ENCODE peak calls at places on chromosomes 11 and 22, in six cellular contexts. One of them, this sample, is unnamed.
A peak's percentile ranks its signal among the peaks of the same experiment; 100 is the strongest.

GRCh38 chr11:9092846-9093778 is 1.7 kb upstream of the SCUBE2 start:
- DNase-seq in SK-N-SH: peak; percentile 58
- DNase-seq in MM.1S: no peak
- DNase-seq in PC-3: peak; percentile 16
- DNase-seq in GM23248: peak; percentile 21
- DNase-seq in HCT116: no peak
- DNase-seq in this sample: no peak

GRCh38 chr11:1507381-1508140 is 21.0 kb upstream of the MOB2 start:
- DNase-seq in SK-N-SH: no peak
- DNase-seq in MM.1S: no peak
- DNase-seq in PC-3: no peak
- DNase-seq in GM23248: no peak
- DNase-seq in HCT116: no peak
- DNase-seq in this sample: no peak

GRCh38 chr11:12222099-12222751 is 111.8 kb downstream of the MICAL2 start:
- DNase-seq in SK-N-SH: no peak
- DNase-seq in MM.1S: no peak
- DNase-seq in PC-3: no peak
- DNase-seq in GM23248: no peak
- DNase-seq in HCT116: no peak
- DNase-seq in this sample: no peak

GRCh38 chr11:71987521-71987920 is 11.2 kb upstream of the IL18BP start:
- DNase-seq in SK-N-SH: no peak
- DNase-seq in MM.1S: no peak
- DNase-seq in PC-3: no peak
- DNase-seq in GM23248: no peak
- DNase-seq in HCT116: no peak
- DNase-seq in this sample: no peak

GRCh38 chr22:41762980-41763779 is 37.3 kb upstream of the CCDC134 start:
- DNase-seq in SK-N-SH: no peak
- DNase-seq in MM.1S: peak; percentile 61
- DNase-seq in PC-3: peak; percentile 5
- DNase-seq in GM23248: no peak
- DNase-seq in HCT116: peak; percentile 28
- DNase-seq in this sample: peak; percentile 91

GRCh38 chr11:19345519-19345847 is 104.7 kb upstream of the E2F8 start:
- DNase-seq in SK-N-SH: peak; percentile 81
- DNase-seq in MM.1S: peak; percentile 77
- DNase-seq in PC-3: no peak
- DNase-seq in GM23248: peak; percentile 64
- DNase-seq in HCT116: no peak
- DNase-seq in this sample: peak; percentile 75

GRCh38 chr11:64687204-64687603 is 35.8 kb downstream of the NRXN2 start:
- DNase-seq in SK-N-SH: no peak
- DNase-seq in MM.1S: no peak
- DNase-seq in PC-3: no peak
- DNase-seq in GM23248: no peak
- DNase-seq in HCT116: no peak
- DNase-seq in this sample: no peak

GRCh38 chr22:41094036-41094435 is 1.6 kb downstream of the EP300 start:
- DNase-seq in SK-N-SH: peak; percentile 10
- DNase-seq in MM.1S: peak; percentile 27
- DNase-seq in PC-3: peak; percentile 31
- DNase-seq in GM23248: peak; percentile 65
- DNase-seq in HCT116: no peak
- DNase-seq in this sample: peak; percentile 54

GRCh38 chr22:22391543-22391942 is 117.0 kb downstream of the ZNF280B start:
- DNase-seq in SK-N-SH: no peak
- DNase-seq in MM.1S: no peak
- DNase-seq in PC-3: no peak
- DNase-seq in GM23248: no peak
- DNase-seq in HCT116: no peak
- DNase-seq in this sample: no peak

GRCh38 chr11:76836613-76837291 is 24.0 kb upstream of the ACER3 start:
- DNase-seq in SK-N-SH: no peak
- DNase-seq in MM.1S: no peak
- DNase-seq in PC-3: no peak
- DNase-seq in GM23248: no peak
- DNase-seq in HCT116: no peak
- DNase-seq in this sample: no peak

GRCh38 chr11:38476808-38477565 is 1879.0 kb upstream of the RAG2 start:
- DNase-seq in SK-N-SH: no peak
- DNase-seq in MM.1S: no peak
- DNase-seq in PC-3: peak; percentile 67
- DNase-seq in GM23248: no peak
- DNase-seq in HCT116: no peak
- DNase-seq in this sample: no peak

GRCh38 chr11:115215694-115216615 is 288.3 kb downstream of the CADM1 start:
- DNase-seq in SK-N-SH: no peak
- DNase-seq in MM.1S: no peak
- DNase-seq in PC-3: no peak
- DNase-seq in GM23248: peak; percentile 19
- DNase-seq in HCT116: no peak
- DNase-seq in this sample: peak; percentile 42

GRCh38 chr22:42623301-42623751 is 8.6 kb upstream of the POLDIP3 start:
- DNase-seq in SK-N-SH: no peak
- DNase-seq in MM.1S: peak; percentile 70
- DNase-seq in PC-3: no peak
- DNase-seq in GM23248: no peak
- DNase-seq in HCT116: no peak
- DNase-seq in this sample: no peak

GRCh38 chr11:79199729-79200354 is 241.0 kb downstream of the TENM4 start:
- DNase-seq in SK-N-SH: no peak
- DNase-seq in MM.1S: no peak
- DNase-seq in PC-3: no peak
- DNase-seq in GM23248: no peak
- DNase-seq in HCT116: no peak
- DNase-seq in this sample: no peak

GRCh38 chr11:16777576-16777975 is 39.1 kb downstream of the C11orf58 start:
- DNase-seq in SK-N-SH: no peak
- DNase-seq in MM.1S: no peak
- DNase-seq in PC-3: no peak
- DNase-seq in GM23248: no peak
- DNase-seq in HCT116: no peak
- DNase-seq in this sample: no peak

GRCh38 chr22:38046070-38046748 is 11.0 kb upstream of the PICK1 start:
- DNase-seq in SK-N-SH: no peak
- DNase-seq in MM.1S: no peak
- DNase-seq in PC-3: no peak
- DNase-seq in GM23248: no peak
- DNase-seq in HCT116: no peak
- DNase-seq in this sample: peak; percentile 70

GRCh38 chr11:102620179-102620578 is 5.0 kb downstream of the MMP20 start:
- DNase-seq in SK-N-SH: no peak
- DNase-seq in MM.1S: no peak
- DNase-seq in PC-3: no peak
- DNase-seq in GM23248: no peak
- DNase-seq in HCT116: no peak
- DNase-seq in this sample: no peak

GRCh38 chr11:64355078-64355940 is 3.7 kb upstream of the RPS6KA4 start:
- DNase-seq in SK-N-SH: peak; percentile 89
- DNase-seq in MM.1S: no peak
- DNase-seq in PC-3: peak; percentile 94
- DNase-seq in GM23248: peak; percentile 93
- DNase-seq in HCT116: peak; percentile 60
- DNase-seq in this sample: peak; percentile 83

GRCh38 chr11:45921561-45922424 is 663 bp upstream of the LARGE2 start:
- DNase-seq in SK-N-SH: peak; percentile 60
- DNase-seq in MM.1S: peak; percentile 75
- DNase-seq in PC-3: peak; percentile 53
- DNase-seq in GM23248: no peak
- DNase-seq in HCT116: no peak
- DNase-seq in this sample: peak; percentile 88

GRCh38 chr11:69385832-69386415 is 92.0 kb downstream of the MYEOV start:
- DNase-seq in SK-N-SH: no peak
- DNase-seq in MM.1S: no peak
- DNase-seq in PC-3: no peak
- DNase-seq in GM23248: no peak
- DNase-seq in HCT116: no peak
- DNase-seq in this sample: no peak

GRCh38 chr22:44229331-44229730 is 48.6 kb downstream of the PARVG start:
- DNase-seq in SK-N-SH: no peak
- DNase-seq in MM.1S: no peak
- DNase-seq in PC-3: no peak
- DNase-seq in GM23248: no peak
- DNase-seq in HCT116: no peak
- DNase-seq in this sample: no peak

GRCh38 chr11:12070446-12071267 is 39.7 kb upstream of the MICAL2 start:
- DNase-seq in SK-N-SH: no peak
- DNase-seq in MM.1S: no peak
- DNase-seq in PC-3: no peak
- DNase-seq in GM23248: no peak
- DNase-seq in HCT116: no peak
- DNase-seq in this sample: no peak

GRCh38 chr11:67416416-67417335 is 1.2 kb downstream of the CARNS1 start:
- DNase-seq in SK-N-SH: no peak
- DNase-seq in MM.1S: no peak
- DNase-seq in PC-3: peak; percentile 34
- DNase-seq in GM23248: peak; percentile 37
- DNase-seq in HCT116: no peak
- DNase-seq in this sample: no peak

GRCh38 chr11:96763244-96763643 is 373.4 kb downstream of the JRKL start:
- DNase-seq in SK-N-SH: no peak
- DNase-seq in MM.1S: no peak
- DNase-seq in PC-3: no peak
- DNase-seq in GM23248: no peak
- DNase-seq in HCT116: no peak
- DNase-seq in this sample: no peak

GRCh38 chr22:46280999-46281623 is 13.3 kb downstream of the TTC38 start:
- DNase-seq in SK-N-SH: no peak
- DNase-seq in MM.1S: no peak
- DNase-seq in PC-3: no peak
- DNase-seq in GM23248: no peak
- DNase-seq in HCT116: no peak
- DNase-seq in this sample: no peak

GRCh38 chr11:63020671-63021255 is 5.1 kb upstream of the SLC22A8 start:
- DNase-seq in SK-N-SH: peak; percentile 45
- DNase-seq in MM.1S: peak; percentile 10
- DNase-seq in PC-3: peak; percentile 12
- DNase-seq in GM23248: no peak
- DNase-seq in HCT116: peak; percentile 56
- DNase-seq in this sample: peak; percentile 58

GRCh38 chr11:132632641-132633124 is 899.6 kb downstream of the OPCML start:
- DNase-seq in SK-N-SH: peak; percentile 39
- DNase-seq in MM.1S: no peak
- DNase-seq in PC-3: peak; percentile 65
- DNase-seq in GM23248: peak; percentile 98
- DNase-seq in HCT116: no peak
- DNase-seq in this sample: no peak

GRCh38 chr22:48489551-48490512 is 1337.8 kb downstream of the BRD1 start:
- DNase-seq in SK-N-SH: peak; percentile 48
- DNase-seq in MM.1S: peak; percentile 34
- DNase-seq in PC-3: no peak
- DNase-seq in GM23248: peak; percentile 55
- DNase-seq in HCT116: no peak
- DNase-seq in this sample: peak; percentile 64

GRCh38 chr11:107857550-107858216 is 904 bp downstream of the SLC35F2 start:
- DNase-seq in SK-N-SH: no peak
- DNase-seq in MM.1S: peak; percentile 36
- DNase-seq in PC-3: no peak
- DNase-seq in GM23248: peak; percentile 34
- DNase-seq in HCT116: no peak
- DNase-seq in this sample: no peak
- H3K4me2 ChIP-seq in SK-N-SH: peak overlapping the region; percentile 97
- H3K4me2 ChIP-seq in MM.1S: peak overlapping the region; percentile 94
- H3K4me2 ChIP-seq in PC-3: peak overlapping the region; percentile 79
- H3K4me2 ChIP-seq in GM23248: peak overlapping the region; percentile 82
- H3K4me2 ChIP-seq in HCT116: peak overlapping the region; percentile 99
- H3K4me2 ChIP-seq in this sample: peak overlapping the region; percentile 93

GRCh38 chr11:130042093-130042591 is 27.6 kb upstream of the APLP2 start:
- DNase-seq in SK-N-SH: no peak
- DNase-seq in MM.1S: no peak
- DNase-seq in PC-3: peak; percentile 97
- DNase-seq in GM23248: peak; percentile 95
- DNase-seq in HCT116: no peak
- DNase-seq in this sample: no peak
- H3K9ac ChIP-seq in SK-N-SH: no peak overlapping the region
- H3K9ac ChIP-seq in MM.1S: no peak overlapping the region
- H3K9ac ChIP-seq in PC-3: peak overlapping the region; percentile 42
- H3K9ac ChIP-seq in GM23248: peak overlapping the region; percentile 39
- H3K9ac ChIP-seq in HCT116: no peak overlapping the region
- H3K9ac ChIP-seq in this sample: no peak overlapping the region

GRCh38 chr11:10990160-10990559 is 132.3 kb upstream of the ZBED5 start:
- DNase-seq in SK-N-SH: no peak
- DNase-seq in MM.1S: no peak
- DNase-seq in PC-3: no peak
- DNase-seq in GM23248: peak; percentile 23
- DNase-seq in HCT116: no peak
- DNase-seq in this sample: no peak
- TF ChIP-seq EZH2phosphoT487 in SK-N-SH: no peak
- TF ChIP-seq EZH2phosphoT487 in MM.1S: no peak
- TF ChIP-seq EZH2phosphoT487 in PC-3: no peak
- TF ChIP-seq EZH2phosphoT487 in GM23248: no peak
- TF ChIP-seq EZH2phosphoT487 in HCT116: no peak
- TF ChIP-seq EZH2phosphoT487 in this sample: no peak

GRCh38 chr22:31038686-31039085 is 42.4 kb upstream of the SMTN start:
- DNase-seq in SK-N-SH: no peak
- DNase-seq in MM.1S: no peak
- DNase-seq in PC-3: no peak
- DNase-seq in GM23248: no peak
- DNase-seq in HCT116: no peak
- DNase-seq in this sample: no peak

GRCh38 chr22:31040542-31041398 is 40.3 kb upstream of the SMTN start:
- DNase-seq in SK-N-SH: no peak
- DNase-seq in MM.1S: no peak
- DNase-seq in PC-3: no peak
- DNase-seq in GM23248: no peak
- DNase-seq in HCT116: no peak
- DNase-seq in this sample: no peak

GRCh38 chr22:31039393-31039792 is 41.7 kb upstream of the SMTN start:
- DNase-seq in SK-N-SH: no peak
- DNase-seq in MM.1S: no peak
- DNase-seq in PC-3: no peak
- DNase-seq in GM23248: peak; percentile 87
- DNase-seq in HCT116: no peak
- DNase-seq in this sample: no peak

GRCh38 chr22:31036671-31037550 is 44.2 kb upstream of the SMTN start:
- DNase-seq in SK-N-SH: no peak
- DNase-seq in MM.1S: no peak
- DNase-seq in PC-3: peak; percentile 64
- DNase-seq in GM23248: peak; percentile 84
- DNase-seq in HCT116: no peak
- DNase-seq in this sample: no peak
- H3K4me2 ChIP-seq in SK-N-SH: no peak overlapping the region
- H3K4me2 ChIP-seq in MM.1S: no peak overlapping the region
- H3K4me2 ChIP-seq in PC-3: peak overlapping the region; percentile 89
- H3K4me2 ChIP-seq in GM23248: peak overlapping the region; percentile 84
- H3K4me2 ChIP-seq in HCT116: no peak overlapping the region
- H3K4me2 ChIP-seq in this sample: no peak overlapping the region

This sample was measured in neural progenitor cell.